ENCODE peak calls at places on chromosomes 7 and 10, in eight cellular contexts. B is BE2C, R is colonic mucosa, G is astrocyte of the spinal cord, P is psoas muscle, W is stomach, L is endothelial cell, X is B cell. Z is an unnamed sample.
A peak's percentile ranks its signal among the peaks of the same experiment; 100 is the strongest.

GRCh38 chr10:16965740-16966447 is 148.7 kb upstream of the RSU1 start:
- DNase-seq in G (peak; percentile 99), P (no peak), X (no peak), W (no peak), L (no peak), B (no peak), R (no peak), Z (no peak)

GRCh38 chr10:50512743-50513416 is 110.9 kb downstream of the SGMS1 start:
- DNase-seq in R (no peak), B (no peak), L (no peak), P (no peak), W (no peak), G (no peak), X (peak; percentile 25), Z (no peak)

GRCh38 chr10:102246261-102246660 is 929 bp downstream of the GBF1 start:
- DNase-seq in X (no peak), P (no peak), L (no peak), W (no peak), R (peak; percentile 40), B (no peak), G (no peak), Z (no peak)

GRCh38 chr7:28389504-28390385 is 22.6 kb upstream of the CREB5 start:
- DNase-seq in W (no peak), P (no peak), B (peak; percentile 19), L (no peak), X (peak; percentile 59), G (peak; percentile 85), R (no peak), Z (peak; percentile 21)

GRCh38 chr7:141200191-141201108 is 126.6 kb downstream of the TMEM178B start:
- DNase-seq in X (no peak), R (no peak), G (no peak), B (no peak), W (no peak), P (no peak), L (no peak), Z (no peak)

GRCh38 chr7:37832194-37832593 is 16.2 kb upstream of the NME8 start:
- DNase-seq in B (peak; percentile 64), L (no peak), G (no peak), X (peak; percentile 62), W (peak; percentile 31), R (peak; percentile 64), P (peak; percentile 84), Z (peak; percentile 26)

GRCh38 chr7:82715344-82715743 is 271.8 kb upstream of the CACNA2D1 start:
- DNase-seq in R (no peak), W (no peak), G (no peak), X (no peak), B (no peak), L (no peak), P (no peak), Z (no peak)

GRCh38 chr10:132869621-132870020 is 72.7 kb downstream of the CFAP46 start:
- DNase-seq in R (no peak), G (no peak), P (peak; percentile 32), B (no peak), L (no peak), X (no peak), W (peak; percentile 23), Z (no peak)

GRCh38 chr10:4151466-4151865 is 366.5 kb upstream of the KLF6 start:
- DNase-seq in G (peak; percentile 5), P (no peak), B (no peak), W (no peak), L (peak; percentile 26), R (no peak), X (no peak), Z (no peak)

GRCh38 chr7:151038951-151039849 is 9.1 kb upstream of the ASIC3 start:
- DNase-seq in P (peak; percentile 78), G (peak; percentile 89), B (peak; percentile 92), L (no peak), W (peak; percentile 72), R (peak; percentile 65), X (no peak), Z (peak; percentile 61)

GRCh38 chr7:149460493-149461330 is at the start of gene ZNF777:
- DNase-seq in X (peak; percentile 85), W (peak; percentile 87), L (peak; percentile 71), P (peak; percentile 91), G (peak; percentile 89), R (peak; percentile 80), B (peak; percentile 81), Z (peak; percentile 93)

GRCh38 chr10:51638737-51639136 is 60.7 kb downstream of the CSTF2T start:
- DNase-seq in X (no peak), B (no peak), L (no peak), P (no peak), G (no peak), R (no peak), W (no peak), Z (no peak)
- TF ChIP-seq CTCF in X (no peak), B (no peak), L (peak; percentile 53), P (peak; percentile 8), G (no peak), R (no peak), W (no peak), Z (no peak)

GRCh38 chr10:97059872-97060205 is 125.9 kb downstream of the SLIT1 start:
- DNase-seq in X (no peak), G (no peak), P (no peak), W (no peak), L (no peak), B (no peak), R (no peak), Z (no peak)

GRCh38 chr10:97057836-97058235 is 127.9 kb downstream of the SLIT1 start:
- DNase-seq in X (no peak), P (no peak), W (no peak), R (no peak), L (no peak), B (no peak), G (no peak), Z (no peak)

GRCh38 chr10:97060441-97061084 is 125.2 kb downstream of the SLIT1 start:
- DNase-seq in W (no peak), X (no peak), G (no peak), R (no peak), B (peak; percentile 24), P (no peak), L (no peak), Z (no peak)

GRCh38 chr10:97058521-97058920 is 127.2 kb downstream of the SLIT1 start:
- DNase-seq in P (peak; percentile 71), R (no peak), L (no peak), X (no peak), B (no peak), G (no peak), W (no peak), Z (no peak)

DNA sequence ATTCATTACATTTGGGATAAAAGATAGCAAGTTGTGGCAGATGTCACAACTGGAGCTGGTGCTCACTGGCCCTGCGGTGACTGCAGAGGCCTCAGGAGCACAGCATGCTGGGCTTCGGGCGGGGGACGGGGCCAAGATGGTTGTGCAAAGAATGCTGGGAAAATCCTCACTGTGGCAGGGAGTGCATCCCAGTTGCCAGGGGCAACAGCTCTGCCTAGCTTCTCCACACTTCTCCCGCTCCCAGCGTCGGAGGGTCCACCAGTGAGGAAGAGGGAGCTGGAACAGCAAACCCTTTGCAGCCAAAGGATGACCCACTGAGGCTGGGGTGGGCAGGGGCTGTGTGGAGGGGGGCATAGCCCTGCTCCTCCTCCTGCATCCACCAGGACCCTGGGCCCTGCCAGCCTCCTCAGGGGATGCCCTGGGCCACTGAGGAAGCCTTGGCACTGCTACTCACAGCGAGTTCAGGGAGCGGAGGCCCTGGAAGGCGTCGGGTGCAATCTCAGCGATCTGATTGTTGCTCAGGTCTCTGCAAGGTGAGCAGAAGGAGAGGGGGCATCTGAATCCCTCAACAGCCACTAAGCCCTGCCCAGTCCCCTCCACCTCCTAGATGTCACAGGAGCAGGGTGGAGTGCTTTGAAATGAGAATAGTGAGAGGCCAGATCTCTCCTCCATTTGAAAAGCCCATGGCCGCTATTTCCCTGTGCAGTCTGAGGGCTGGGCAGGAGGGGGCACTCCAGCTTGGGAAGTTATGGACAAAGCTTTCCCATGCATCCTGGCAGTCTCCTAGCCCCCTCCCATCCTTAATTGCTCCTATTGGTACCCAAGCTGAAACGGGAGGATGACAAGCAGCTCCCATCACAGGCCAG is 126.5 kb downstream of the SLIT1 start:
- DNase-seq in W (no peak), G (no peak), B (no peak), P (no peak), R (no peak), L (peak; percentile 26), X (no peak), Z (no peak)
- TF ChIP-seq CTCF in W (no peak), G (peak; percentile 17), B (peak; percentile 33), P (no peak), R (no peak), L (no peak), X (no peak), Z (no peak)

DNA sequence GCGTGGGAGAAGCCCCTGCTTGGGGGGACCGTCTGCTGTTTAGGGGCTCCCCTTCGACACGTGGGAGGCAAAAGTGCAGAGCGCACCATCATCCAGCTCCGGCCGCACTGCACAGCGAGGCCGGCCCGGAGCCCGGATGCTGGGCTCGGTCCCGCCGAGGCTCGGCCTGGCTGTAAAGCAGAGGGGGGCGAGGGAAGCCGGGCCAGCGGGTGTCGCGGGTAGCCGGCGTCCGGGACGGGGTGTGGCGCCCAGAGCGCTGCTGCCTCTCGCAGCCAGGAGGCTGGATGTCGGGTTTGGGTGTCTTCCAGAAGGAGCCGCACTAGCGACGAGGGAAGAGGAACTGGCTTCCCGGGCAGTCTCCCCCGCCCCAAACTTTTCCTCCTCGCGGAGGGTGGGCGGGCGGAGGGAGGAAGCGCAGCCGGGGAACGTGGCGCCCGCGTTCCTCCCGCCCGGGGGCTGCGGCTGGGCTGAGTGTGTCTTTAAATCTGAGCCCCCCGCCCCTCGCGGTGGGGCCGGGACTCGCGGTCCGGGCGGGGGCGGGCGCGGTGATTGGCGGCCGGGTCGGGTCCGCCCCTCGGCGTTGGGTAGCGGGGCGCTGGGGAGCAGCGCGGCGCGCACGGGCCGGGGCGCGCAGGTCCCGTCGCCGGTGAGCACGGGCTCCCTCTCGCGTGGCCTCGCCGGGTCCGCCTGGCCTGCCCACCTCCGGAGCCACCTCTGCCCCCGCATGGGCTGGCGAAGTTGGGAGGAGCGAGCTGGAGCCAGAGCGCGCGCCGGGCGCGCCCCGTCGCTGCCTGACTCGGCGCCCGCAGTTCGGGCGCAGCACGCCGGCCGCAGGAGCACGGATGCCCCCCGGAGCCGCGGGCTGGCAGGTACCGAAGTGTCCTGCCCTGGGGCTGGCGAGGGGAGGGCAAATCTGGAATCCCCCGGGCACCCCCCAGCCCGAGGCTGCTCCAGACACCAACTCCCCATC is at the start of gene PALD1:
- DNase-seq in W (peak; percentile 44), B (peak; percentile 57), R (peak; percentile 64), L (peak; percentile 77), X (peak; percentile 66), P (peak; percentile 82), G (peak; percentile 44), Z (peak; percentile 77)
- TF ChIP-seq CTCF in W (no peak), B (no peak), R (no peak), L (no peak), X (peak; percentile 6), P (peak; percentile 22), G (peak; percentile 12), Z (no peak)

GRCh38 chr7:51141451-51141971 is 175.1 kb downstream of the COBL start:
- DNase-seq in B (no peak), X (no peak), W (no peak), P (no peak), R (no peak), L (peak; percentile 22), G (peak; percentile 60), Z (no peak)
- TF ChIP-seq CTCF in B (peak; percentile 46), X (no peak), W (no peak), P (peak; percentile 56), R (peak; percentile 20), L (peak; percentile 27), G (peak; percentile 68), Z (no peak)

Z was measured in GM13976.